ENCODE peak calls at places on chromosome 1, in nine cellular contexts. I, Z, N, Q, G, C, B, R and M are unnamed samples.

GRCh38 chr1:92900539-92900938 is 60.7 kb downstream of the DIPK1A start:
- DNase-seq in I (no peak), Z (no peak), N (no peak), Q (no peak), G (no peak), C (no peak), B (no peak), R (no peak), M (no peak)

GRCh38 chr1:55618203-55618602 is 403.0 kb upstream of the USP24 start:
- DNase-seq in I (no peak), Z (no peak), N (no peak), Q (no peak), G (no peak), C (no peak), B (no peak), R (no peak), M (no peak)

GRCh38 chr1:20057886-20058420 is 12.0 kb upstream of the PLA2G5 start:
- DNase-seq in I (no peak), Z (no peak), N (no peak), Q (no peak), G (no peak), C (no peak), B (no peak), R (no peak), M (no peak)

GRCh38 chr1:99849413-99849743 is 783 bp upstream of the AGL start:
- DNase-seq in I (no peak), Z (no peak), N (no peak), Q (no peak), G (no peak), C (no peak), B (no peak), R (no peak), M (no peak)

GRCh38 chr1:55816456-55816794 is 601.3 kb upstream of the USP24 start:
- DNase-seq in I (no peak), Z (no peak), N (no peak), Q (no peak), G (no peak), C (no peak), B (no peak), R (no peak), M (no peak)

GRCh38 chr1:9542425-9542824 is 3.2 kb downstream of the SLC25A33 start:
- DNase-seq in I (no peak), Z (no peak), N (no peak), Q (no peak), G (no peak), C (no peak), B (no peak), R (no peak), M (no peak)

GRCh38 chr1:25134307-25134706 is 98.0 kb downstream of the SYF2 start:
- DNase-seq in I (no peak), Z (no peak), N (no peak), Q (no peak), G (no peak), C (no peak), B (no peak), R (no peak), M (no peak)

GRCh38 chr1:29260531-29260930 is 24.2 kb downstream of the PTPRU start:
- DNase-seq in I (peak), Z (no peak), N (peak), Q (no peak), G (no peak), C (no peak), B (no peak), R (peak), M (no peak)

GRCh38 chr1:53246261-53247134 is 8.2 kb upstream of the MAGOH start:
- DNase-seq in I (no peak), Z (no peak), N (no peak), Q (no peak), G (no peak), C (no peak), B (no peak), R (no peak), M (no peak)

GRCh38 chr1:216531308-216532239 is 108.3 kb upstream of the USH2A start:
- DNase-seq in I (no peak), Z (no peak), N (no peak), Q (no peak), G (no peak), C (no peak), B (no peak), R (no peak), M (peak)

GRCh38 chr1:159015440-159015909 is 5.8 kb downstream of the IFI16 start:
- DNase-seq in I (no peak), Z (peak), N (peak), Q (peak), G (peak), C (peak), B (no peak), R (no peak), M (peak)

GRCh38 chr1:66393586-66394334 is 140.2 kb upstream of the SGIP1 start:
- DNase-seq in I (no peak), Z (no peak), N (no peak), Q (no peak), G (no peak), C (no peak), B (no peak), R (no peak), M (no peak)

GRCh38 chr1:157882560-157882959 is 41.0 kb upstream of the CD5L start:
- DNase-seq in I (no peak), Z (no peak), N (no peak), Q (no peak), G (no peak), C (peak), B (no peak), R (no peak), M (no peak)